ENCODE peak calls at places on chromosomes 13 and 19, in six cellular contexts. B is glutamatergic neuron; Q is KBM-7; L is stimulated activated naive CD8-positive, alpha-beta T cell treated with anti-CD3 and anti-CD28 coated beads, Interleukin-15, amount 100 ng/mL, for 72 hours; R is hypothalamus; V is stimulated activated CD8-positive, alpha-beta memory T cell treated with anti-CD3 and anti-CD28 coated beads, Interleukin-15, amount 100 ng/mL, for 24 hours. O is an unnamed sample.

GRCh38 chr19:5929646-5930045 is 15.6 kb downstream of the CAPS start:
- DNase-seq in B (no peak), Q (no peak), L (no peak), V (no peak), R (no peak), O (no peak)

GRCh38 chr19:4719499-4719866 is 4.2 kb downstream of the DPP9 start:
- DNase-seq in R (no peak), V (no peak), L (no peak), B (no peak), Q (no peak), O (no peak)

GRCh38 chr13:102392810-102393209 is 9.0 kb downstream of the FGF14 start:
- DNase-seq in B (no peak), L (peak), R (no peak), V (no peak), Q (no peak), O (no peak)

GRCh38 chr13:19864339-19865309 is 1.2 kb upstream of the ZMYM5 start:
- DNase-seq in Q (no peak), L (peak), R (peak), B (peak), V (peak), O (no peak)

GRCh38 chr19:11356676-11357550 is 1.7 kb downstream of the PLPPR2 start:
- DNase-seq in R (no peak), Q (no peak), B (no peak), V (no peak), L (no peak), O (no peak)

GRCh38 chr13:113904411-113904810 is 40.5 kb upstream of the GAS6 start:
- DNase-seq in R (no peak), L (no peak), Q (peak), B (no peak), V (no peak), O (no peak)

GRCh38 chr13:31749929-31750328 is 10.6 kb downstream of the RXFP2 start:
- DNase-seq in R (no peak), Q (no peak), B (no peak), V (no peak), L (no peak), O (peak)

GRCh38 chr19:45952691-45953505 is 20.8 kb downstream of the NOVA2 start:
- DNase-seq in B (peak), Q (peak), L (peak), R (no peak), V (peak), O (peak)

GRCh38 chr19:8494158-8494557 is 8.3 kb downstream of the PRAM1 start:
- DNase-seq in B (no peak), Q (peak), L (peak), V (no peak), R (no peak), O (no peak)

GRCh38 chr13:110042253-110042652 is 255.9 kb upstream of the IRS2 start:
- DNase-seq in Q (no peak), R (no peak), L (no peak), B (no peak), V (no peak), O (no peak)

GRCh38 chr13:41402695-41403511 is 54.4 kb upstream of the RGCC start:
- DNase-seq in R (no peak), B (no peak), Q (peak), L (no peak), V (no peak), O (no peak)

GRCh38 chr19:13241321-13242104 is 91.3 kb downstream of the IER2 start:
- DNase-seq in R (no peak), L (peak), Q (peak), B (no peak), V (no peak), O (no peak)

GRCh38 chr19:12983561-12984142 is 11.6 kb upstream of the NFIX start:
- DNase-seq in B (peak), Q (peak), R (peak), L (peak), V (peak), O (no peak)

GRCh38 chr19:44718441-44719261 is 19.7 kb downstream of the CEACAM16 start:
- DNase-seq in L (no peak), V (no peak), R (no peak), B (no peak), Q (peak), O (no peak)

GRCh38 chr19:19538077-19538764 is at the start of gene CILP2:
- DNase-seq in R (no peak), V (no peak), L (peak), Q (no peak), B (peak), O (no peak)

GRCh38 chr19:16739546-16739945 is 19.9 kb downstream of the NWD1 start:
- DNase-seq in L (no peak), V (no peak), Q (peak), B (no peak), R (no peak), O (no peak)

GRCh38 chr13:40780822-40781401 is 8.5 kb upstream of the SLC25A15 start:
- DNase-seq in L (no peak), V (no peak), Q (peak), B (no peak), R (no peak), O (no peak)

GRCh38 chr19:45595814-45596213 is 6.2 kb downstream of the GPR4 start:
- DNase-seq in B (no peak), L (no peak), Q (no peak), R (no peak), V (no peak), O (no peak)

GRCh38 chr19:48819366-48819816 is 8.6 kb upstream of the BCAT2 start:
- DNase-seq in V (no peak), Q (no peak), R (no peak), L (no peak), B (no peak), O (no peak)

GRCh38 chr13:110676511-110677204 is 29.3 kb downstream of the CARS2 start:
- DNase-seq in B (no peak), Q (no peak), L (peak), R (no peak), V (no peak), O (no peak)

GRCh38 chr19:38515906-38516305 is 82.4 kb downstream of the RYR1 start:
- DNase-seq in R (no peak), L (no peak), B (no peak), V (no peak), Q (no peak), O (no peak)

GRCh38 chr19:51367565-51368365 is 1.0 kb downstream of the CLDND2 start:
- DNase-seq in L (peak), B (peak), R (peak), Q (peak), V (peak), O (peak)

GRCh38 chr13:78326608-78327007 is 276.7 kb downstream of the POU4F1 start:
- DNase-seq in Q (peak), B (no peak), R (no peak), V (no peak), L (no peak), O (no peak)

GRCh38 chr13:41802684-41803554 is 158.0 kb downstream of the VWA8 start:
- DNase-seq in Q (no peak), V (no peak), R (no peak), B (no peak), L (peak), O (peak)

GRCh38 chr19:35373492-35373891 is 2.6 kb downstream of the GPR42 start:
- DNase-seq in L (no peak), B (no peak), Q (no peak), R (no peak), V (no peak), O (no peak)

GRCh38 chr19:42596391-42597071 is 1.8 kb upstream of the CEACAM8 start:
- DNase-seq in R (peak), B (peak), L (peak), Q (peak), V (no peak), O (no peak)

GRCh38 chr13:30442854-30443379 is 20.6 kb downstream of the UBE2L5 start:
- DNase-seq in R (no peak), V (no peak), B (no peak), Q (no peak), L (no peak), O (no peak)

GRCh38 chr13:81171065-81171647 is 830.2 kb upstream of the SPRY2 start:
- DNase-seq in Q (peak), L (no peak), V (no peak), R (no peak), B (no peak), O (no peak)

GRCh38 chr13:97849305-97849704 is 104.2 kb upstream of the IPO5 start:
- DNase-seq in L (no peak), B (no peak), Q (peak), R (no peak), V (no peak), O (no peak)

GRCh38 chr13:113616991-113617749 is 32.6 kb downstream of the TFDP1 start:
- DNase-seq in Q (peak), R (no peak), V (no peak), L (no peak), B (no peak), O (peak)

GRCh38 chr19:51098366-51099069 is 9.7 kb downstream of the CTU1 start:
- DNase-seq in Q (no peak), L (no peak), B (peak), R (no peak), V (no peak), O (no peak)

GRCh38 chr19:47369923-47370625 is 21.0 kb downstream of the DHX34 start:
- DNase-seq in V (no peak), B (no peak), L (no peak), Q (no peak), R (no peak), O (no peak)

GRCh38 chr13:76875256-76875655 is 10.9 kb downstream of the KCTD12 start:
- DNase-seq in B (no peak), L (no peak), V (no peak), Q (no peak), R (no peak), O (no peak)

GRCh38 chr19:41977916-41978315 is 16.1 kb downstream of the ATP1A3 start:
- DNase-seq in B (no peak), L (no peak), Q (no peak), V (no peak), R (no peak), O (no peak)

GRCh38 chr19:17654993-17655392 is 33.2 kb downstream of the UNC13A start:
- DNase-seq in Q (peak), V (no peak), B (no peak), L (no peak), R (no peak), O (no peak)

GRCh38 chr13:114026128-114026880 is 52.4 kb upstream of the C13orf46 start:
- DNase-seq in R (no peak), V (no peak), B (peak), L (no peak), Q (no peak), O (no peak)

GRCh38 chr13:43220873-43221578 is 197.6 kb downstream of the DNAJC15 start:
- DNase-seq in R (no peak), L (no peak), V (no peak), Q (no peak), B (no peak), O (no peak)